ENCODE peak calls at places on chromosomes 4 and X, in six cellular contexts. One of them, this sample, is unnamed.

GRCh38 chr4:2248044-2248780 is 6.3 kb upstream of the HAUS3 start:
- DNase-seq in lower lobe of right lung: peak; percentile 34
- DNase-seq in PC-9: no peak
- DNase-seq in right lobe of liver: no peak
- DNase-seq in iPS DF 6.9: no peak
- DNase-seq in GM23338: no peak
- DNase-seq in this sample: peak; percentile 66

GRCh38 chr4:71377561-71377960 is 38.7 kb downstream of the SLC4A4 start:
- DNase-seq in lower lobe of right lung: no peak
- DNase-seq in PC-9: no peak
- DNase-seq in right lobe of liver: no peak
- DNase-seq in iPS DF 6.9: no peak
- DNase-seq in GM23338: no peak
- DNase-seq in this sample: no peak

GRCh38 chr4:184854673-184855072 is 28.9 kb upstream of the ACSL1 start:
- DNase-seq in lower lobe of right lung: peak; percentile 60
- DNase-seq in PC-9: no peak
- DNase-seq in right lobe of liver: no peak
- DNase-seq in iPS DF 6.9: no peak
- DNase-seq in GM23338: no peak
- DNase-seq in this sample: no peak

GRCh38 chr4:25694466-25694865 is 38.8 kb downstream of the SLC34A2 start:
- DNase-seq in lower lobe of right lung: no peak
- DNase-seq in PC-9: peak; percentile 6
- DNase-seq in right lobe of liver: no peak
- DNase-seq in iPS DF 6.9: no peak
- DNase-seq in GM23338: no peak
- DNase-seq in this sample: no peak

GRCh38 chrX:8755813-8756212 is 23.9 kb upstream of the ANOS1 start:
- DNase-seq in lower lobe of right lung: no peak
- DNase-seq in PC-9: no peak
- DNase-seq in right lobe of liver: no peak
- DNase-seq in iPS DF 6.9: no peak
- DNase-seq in GM23338: no peak
- DNase-seq in this sample: no peak

GRCh38 chr4:181078236-181078635 is 1165.0 kb upstream of the TENM3 start:
- DNase-seq in lower lobe of right lung: no peak
- DNase-seq in PC-9: no peak
- DNase-seq in right lobe of liver: no peak
- DNase-seq in iPS DF 6.9: no peak
- DNase-seq in GM23338: no peak
- DNase-seq in this sample: no peak

GRCh38 chrX:97050413-97050812 is 166.7 kb downstream of the RPA4 start:
- DNase-seq in lower lobe of right lung: no peak
- DNase-seq in PC-9: no peak
- DNase-seq in right lobe of liver: no peak
- DNase-seq in iPS DF 6.9: no peak
- DNase-seq in GM23338: no peak
- DNase-seq in this sample: no peak

GRCh38 chr4:121900132-121900983 is 30.1 kb upstream of the BBS7 start:
- DNase-seq in lower lobe of right lung: no peak
- DNase-seq in PC-9: peak; percentile 43
- DNase-seq in right lobe of liver: no peak
- DNase-seq in iPS DF 6.9: peak; percentile 16
- DNase-seq in GM23338: peak; percentile 84
- DNase-seq in this sample: no peak

GRCh38 chr4:19054916-19055315 is 1033.4 kb upstream of the LCORL start:
- DNase-seq in lower lobe of right lung: no peak
- DNase-seq in PC-9: no peak
- DNase-seq in right lobe of liver: no peak
- DNase-seq in iPS DF 6.9: no peak
- DNase-seq in GM23338: no peak
- DNase-seq in this sample: no peak

GRCh38 chr4:92299152-92299551 is 4.6 kb upstream of the GRID2 start:
- DNase-seq in lower lobe of right lung: no peak
- DNase-seq in PC-9: no peak
- DNase-seq in right lobe of liver: no peak
- DNase-seq in iPS DF 6.9: no peak
- DNase-seq in GM23338: peak; percentile 32
- DNase-seq in this sample: no peak

GRCh38 chr4:183996868-183997267 is 91.8 kb downstream of the STOX2 start:
- DNase-seq in lower lobe of right lung: no peak
- DNase-seq in PC-9: no peak
- DNase-seq in right lobe of liver: no peak
- DNase-seq in iPS DF 6.9: no peak
- DNase-seq in GM23338: no peak
- DNase-seq in this sample: no peak

GRCh38 chrX:10395643-10396042 is 224.7 kb downstream of the MID1 start:
- DNase-seq in lower lobe of right lung: no peak
- DNase-seq in PC-9: no peak
- DNase-seq in right lobe of liver: no peak
- DNase-seq in iPS DF 6.9: no peak
- DNase-seq in GM23338: no peak
- DNase-seq in this sample: no peak

GRCh38 chr4:125522588-125522987 is 207.8 kb downstream of the FAT4 start:
- DNase-seq in lower lobe of right lung: no peak
- DNase-seq in PC-9: no peak
- DNase-seq in right lobe of liver: no peak
- DNase-seq in iPS DF 6.9: no peak
- DNase-seq in GM23338: peak; percentile 14
- DNase-seq in this sample: no peak

GRCh38 chr4:38119663-38120374 is 159.6 kb downstream of the PTTG2 start:
- DNase-seq in lower lobe of right lung: no peak
- DNase-seq in PC-9: peak; percentile 73
- DNase-seq in right lobe of liver: no peak
- DNase-seq in iPS DF 6.9: no peak
- DNase-seq in GM23338: no peak
- DNase-seq in this sample: no peak
- H3K4me3 ChIP-seq in lower lobe of right lung: no peak overlapping the region
- H3K4me3 ChIP-seq in PC-9: peak overlapping the region; percentile 16
- H3K4me3 ChIP-seq in right lobe of liver: no peak overlapping the region
- H3K4me3 ChIP-seq in iPS DF 6.9: no peak overlapping the region
- H3K4me3 ChIP-seq in GM23338: no peak overlapping the region
- H3K4me3 ChIP-seq in this sample: no peak overlapping the region

DNA sequence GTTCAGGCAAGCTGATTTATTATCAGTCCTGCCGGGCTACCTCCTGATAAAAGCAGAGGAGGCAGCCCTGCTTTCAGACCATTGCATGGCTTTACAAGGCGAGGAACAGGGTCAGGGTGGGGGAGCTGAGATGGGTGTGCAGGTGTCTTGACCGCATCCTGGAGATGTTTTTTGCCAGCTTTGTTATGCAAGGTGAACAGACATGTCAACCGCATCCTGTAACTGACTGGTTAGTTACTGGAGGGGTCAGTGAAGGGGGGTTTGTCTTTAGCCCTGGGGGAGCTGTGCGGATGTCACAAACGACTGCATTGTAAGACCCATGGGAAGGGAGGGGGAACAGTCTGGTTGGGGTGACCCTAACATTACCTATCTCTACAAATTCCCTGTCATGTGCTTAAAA is 10.0 kb downstream of the ADAM29 start:
- DNase-seq in lower lobe of right lung: no peak
- DNase-seq in PC-9: no peak
- DNase-seq in right lobe of liver: no peak
- DNase-seq in iPS DF 6.9: no peak
- DNase-seq in GM23338: no peak
- DNase-seq in this sample: no peak
- H3K27ac ChIP-seq in lower lobe of right lung: no peak overlapping the region
- H3K27ac ChIP-seq in PC-9: no peak overlapping the region
- H3K27ac ChIP-seq in right lobe of liver: no peak overlapping the region
- H3K27ac ChIP-seq in iPS DF 6.9: no peak overlapping the region
- H3K27ac ChIP-seq in GM23338: no peak overlapping the region
- H3K27ac ChIP-seq in this sample: no peak overlapping the region

GRCh38 chr4:186190456-186191265 is 706 bp upstream of the CYP4V2 start:
- DNase-seq in lower lobe of right lung: no peak
- DNase-seq in PC-9: no peak
- DNase-seq in right lobe of liver: peak; percentile 47
- DNase-seq in iPS DF 6.9: no peak
- DNase-seq in GM23338: peak; percentile 50
- DNase-seq in this sample: no peak

GRCh38 chr4:186192068-186192751 is 843 bp downstream of the CYP4V2 start:
- DNase-seq in lower lobe of right lung: no peak
- DNase-seq in PC-9: peak; percentile 20
- DNase-seq in right lobe of liver: peak; percentile 49
- DNase-seq in iPS DF 6.9: no peak
- DNase-seq in GM23338: peak; percentile 73
- DNase-seq in this sample: no peak

GRCh38 chr4:186191266-186192067 is at the start of gene CYP4V2:
- DNase-seq in lower lobe of right lung: peak; percentile 91
- DNase-seq in PC-9: peak; percentile 78
- DNase-seq in right lobe of liver: peak; percentile 91
- DNase-seq in iPS DF 6.9: no peak
- DNase-seq in GM23338: peak; percentile 88
- DNase-seq in this sample: no peak

GRCh38 chr4:186188107-186188506 is 3.3 kb upstream of the CYP4V2 start:
- DNase-seq in lower lobe of right lung: no peak
- DNase-seq in PC-9: no peak
- DNase-seq in right lobe of liver: no peak
- DNase-seq in iPS DF 6.9: no peak
- DNase-seq in GM23338: no peak
- DNase-seq in this sample: no peak

DNA sequence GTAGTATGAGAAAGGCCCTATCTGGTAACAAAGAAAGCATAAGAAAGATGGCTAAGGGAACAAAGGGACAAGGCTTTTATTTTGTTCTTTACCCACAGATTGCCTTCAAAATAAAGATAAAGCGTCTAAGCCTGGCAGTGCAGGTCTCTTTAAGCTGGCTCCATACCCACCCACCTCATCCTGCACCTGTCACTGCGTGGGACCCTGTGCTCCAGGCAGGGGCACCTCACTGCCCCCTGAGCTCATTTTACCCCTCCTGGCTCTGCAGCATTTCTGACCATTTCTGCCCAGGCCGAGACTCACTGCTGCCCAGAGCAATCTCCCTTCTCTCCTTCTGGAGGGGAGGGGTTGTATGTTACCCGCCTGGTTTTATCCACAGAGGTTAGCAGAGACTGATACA is 1.7 kb upstream of the CYP4V2 start:
- DNase-seq in lower lobe of right lung: no peak
- DNase-seq in PC-9: no peak
- DNase-seq in right lobe of liver: no peak
- DNase-seq in iPS DF 6.9: no peak
- DNase-seq in GM23338: peak; percentile 2
- DNase-seq in this sample: no peak
- H3K4me3 ChIP-seq in lower lobe of right lung: no peak overlapping the region
- H3K4me3 ChIP-seq in PC-9: peak overlapping the region; percentile 70
- H3K4me3 ChIP-seq in right lobe of liver: peak overlapping the region; percentile 88
- H3K4me3 ChIP-seq in iPS DF 6.9: no peak overlapping the region
- H3K4me3 ChIP-seq in GM23338: peak overlapping the region; percentile 77
- H3K4me3 ChIP-seq in this sample: no peak overlapping the region

GRCh38 chrX:110531873-110532272 is 173.2 kb downstream of the RTL9 start:
- DNase-seq in lower lobe of right lung: no peak
- DNase-seq in PC-9: no peak
- DNase-seq in right lobe of liver: no peak
- DNase-seq in iPS DF 6.9: no peak
- DNase-seq in GM23338: no peak
- DNase-seq in this sample: no peak

GRCh38 chrX:110532527-110532926 is 173.9 kb downstream of the RTL9 start:
- DNase-seq in lower lobe of right lung: no peak
- DNase-seq in PC-9: no peak
- DNase-seq in right lobe of liver: no peak
- DNase-seq in iPS DF 6.9: no peak
- DNase-seq in GM23338: no peak
- DNase-seq in this sample: no peak

GRCh38 chrX:110541266-110541665 is 182.6 kb downstream of the RTL9 start:
- DNase-seq in lower lobe of right lung: no peak
- DNase-seq in PC-9: no peak
- DNase-seq in right lobe of liver: no peak
- DNase-seq in iPS DF 6.9: no peak
- DNase-seq in GM23338: no peak
- DNase-seq in this sample: no peak

GRCh38 chrX:110536788-110537187 is 178.1 kb downstream of the RTL9 start:
- DNase-seq in lower lobe of right lung: no peak
- DNase-seq in PC-9: no peak
- DNase-seq in right lobe of liver: no peak
- DNase-seq in iPS DF 6.9: no peak
- DNase-seq in GM23338: no peak
- DNase-seq in this sample: no peak
- H3K27ac ChIP-seq in lower lobe of right lung: no peak overlapping the region
- H3K27ac ChIP-seq in PC-9: no peak overlapping the region
- H3K27ac ChIP-seq in right lobe of liver: no peak overlapping the region
- H3K27ac ChIP-seq in iPS DF 6.9: no peak overlapping the region
- H3K27ac ChIP-seq in GM23338: no peak overlapping the region
- H3K27ac ChIP-seq in this sample: no peak overlapping the region

GRCh38 chr4:172153694-172154093 is 340.5 kb downstream of the GALNTL6 start:
- DNase-seq in lower lobe of right lung: no peak
- DNase-seq in PC-9: no peak
- DNase-seq in right lobe of liver: no peak
- DNase-seq in iPS DF 6.9: no peak
- DNase-seq in GM23338: no peak
- DNase-seq in this sample: no peak

GRCh38 chr4:172152284-172152683 is 339.1 kb downstream of the GALNTL6 start:
- DNase-seq in lower lobe of right lung: no peak
- DNase-seq in PC-9: no peak
- DNase-seq in right lobe of liver: no peak
- DNase-seq in iPS DF 6.9: no peak
- DNase-seq in GM23338: no peak
- DNase-seq in this sample: no peak

DNA sequence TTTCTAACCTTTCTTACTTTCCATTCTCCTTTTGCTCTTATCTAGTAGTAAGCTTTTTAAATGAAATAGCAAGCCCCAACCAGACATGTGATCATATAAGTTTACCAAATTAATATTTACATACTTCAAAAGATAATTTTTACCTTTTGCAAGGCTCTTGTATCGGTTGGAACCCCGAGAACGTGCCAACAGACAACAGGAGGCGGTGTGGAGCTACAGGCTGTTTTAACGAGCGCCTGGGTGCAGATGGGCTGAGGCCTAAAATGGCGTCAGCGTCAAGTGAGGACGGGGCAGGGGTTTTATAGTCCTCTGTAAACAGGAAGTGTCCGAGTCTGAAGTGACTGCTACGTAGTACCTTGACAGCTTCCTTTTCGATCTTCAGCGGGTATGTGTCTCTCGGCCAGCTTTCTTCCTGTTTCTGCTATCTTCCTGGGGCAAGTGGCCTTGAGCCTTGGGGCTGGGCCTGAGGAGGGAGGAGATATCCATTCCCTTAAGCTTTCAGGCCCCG is 342.7 kb downstream of the GALNTL6 start:
- DNase-seq in lower lobe of right lung: no peak
- DNase-seq in PC-9: no peak
- DNase-seq in right lobe of liver: no peak
- DNase-seq in iPS DF 6.9: no peak
- DNase-seq in GM23338: no peak
- DNase-seq in this sample: no peak
- H3K4me3 ChIP-seq in lower lobe of right lung: no peak overlapping the region
- H3K4me3 ChIP-seq in PC-9: no peak overlapping the region
- H3K4me3 ChIP-seq in right lobe of liver: no peak overlapping the region
- H3K4me3 ChIP-seq in iPS DF 6.9: no peak overlapping the region
- H3K4me3 ChIP-seq in GM23338: no peak overlapping the region
- H3K4me3 ChIP-seq in this sample: no peak overlapping the region

DNA sequence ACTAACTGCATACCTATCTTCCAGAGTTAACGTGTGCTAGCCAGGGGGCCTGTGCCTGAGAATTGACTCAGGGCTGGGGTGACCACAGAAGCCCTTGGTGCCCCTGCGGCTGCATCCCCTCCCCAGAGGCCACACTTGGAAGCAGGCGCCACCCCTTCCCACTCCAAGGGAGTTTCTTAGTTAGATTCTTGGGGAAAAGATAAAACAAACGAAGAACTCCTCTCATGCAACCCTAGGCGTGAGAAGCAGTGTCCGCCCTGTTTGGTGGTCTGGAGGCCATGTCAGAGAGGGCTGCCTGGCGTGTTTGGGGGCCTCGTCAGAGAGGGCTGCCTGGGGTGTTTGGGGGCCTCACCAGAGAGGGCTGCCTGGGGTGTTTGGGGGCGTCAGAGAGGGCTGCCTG is 50.3 kb upstream of the HGFAC start:
- DNase-seq in lower lobe of right lung: no peak
- DNase-seq in PC-9: no peak
- DNase-seq in right lobe of liver: no peak
- DNase-seq in iPS DF 6.9: no peak
- DNase-seq in GM23338: no peak
- DNase-seq in this sample: no peak
- H3K27ac ChIP-seq in lower lobe of right lung: no peak overlapping the region
- H3K27ac ChIP-seq in PC-9: no peak overlapping the region
- H3K27ac ChIP-seq in right lobe of liver: no peak overlapping the region
- H3K27ac ChIP-seq in iPS DF 6.9: no peak overlapping the region
- H3K27ac ChIP-seq in GM23338: no peak overlapping the region
- H3K27ac ChIP-seq in this sample: no peak overlapping the region